ENCODE peak calls at places on chromosomes 2 and 18, in ten cellular contexts. G is GM06990, X is GM10248, M is ELF-1, T is cardiac muscle cell, V is DMS153, B is suprapubic skin, C is retina, S is Calu3, U is NCI-H1694 treated with DMSO at 0.1 percent for 48 hours. W is an unnamed sample.

GRCh38 chr2:100742884-100743283 is 77.1 kb upstream of the NPAS2 start:
- DNase-seq in G (no peak), X (no peak), M (no peak), T (peak), V (no peak), B (no peak), C (no peak), S (no peak), U (no peak), W (no peak)

GRCh38 chr2:85188852-85189251 is 55.7 kb downstream of the TCF7L1 start:
- DNase-seq in G (no peak), X (no peak), M (no peak), T (no peak), V (no peak), B (no peak), C (no peak), S (no peak), U (peak), W (no peak)

GRCh38 chr2:150621800-150622199 is 134.3 kb upstream of the RND3 start:
- DNase-seq in G (no peak), X (no peak), M (no peak), T (peak), V (no peak), B (no peak), C (no peak), S (no peak), U (no peak), W (no peak)

GRCh38 chr2:135074216-135074615 is 22.1 kb downstream of the RAB3GAP1 start:
- DNase-seq in G (no peak), X (no peak), M (no peak), T (no peak), V (no peak), B (no peak), C (no peak), S (peak), U (no peak), W (no peak)

GRCh38 chr2:223586261-223586660 is 15.9 kb downstream of the SCG2 start:
- DNase-seq in G (no peak), X (no peak), M (no peak), T (peak), V (peak), B (no peak), C (no peak), S (no peak), U (peak), W (no peak)

GRCh38 chr18:67217551-67218166 is 298.9 kb downstream of the DSEL start:
- DNase-seq in G (peak), X (peak), M (peak), T (peak), V (no peak), B (no peak), C (peak), S (peak), U (peak), W (peak)

GRCh38 chr2:235537186-235537585 is 43.3 kb downstream of the AGAP1 start:
- DNase-seq in G (no peak), X (no peak), M (no peak), T (no peak), V (no peak), B (no peak), C (no peak), S (no peak), U (no peak), W (no peak)

GRCh38 chr2:179551545-179552045 is 287.0 kb upstream of the SESTD1 start:
- DNase-seq in G (no peak), X (no peak), M (no peak), T (no peak), V (no peak), B (no peak), C (no peak), S (no peak), U (no peak), W (no peak)

GRCh38 chr2:55338268-55338667 is 69.2 kb upstream of the MTIF2 start:
- DNase-seq in G (no peak), X (no peak), M (no peak), T (peak), V (no peak), B (no peak), C (no peak), S (no peak), U (no peak), W (no peak)

GRCh38 chr2:151650456-151650855 is 83.8 kb downstream of the NEB start:
- DNase-seq in G (no peak), X (no peak), M (no peak), T (no peak), V (no peak), B (no peak), C (no peak), S (no peak), U (no peak), W (no peak)

GRCh38 chr2:57444731-57445414 is 601.7 kb upstream of the VRK2 start:
- DNase-seq in G (no peak), X (no peak), M (no peak), T (no peak), V (no peak), B (no peak), C (no peak), S (no peak), U (no peak), W (no peak)

GRCh38 chr18:21433436-21433835 is 167.1 kb downstream of the ESCO1 start:
- DNase-seq in G (no peak), X (no peak), M (no peak), T (no peak), V (no peak), B (no peak), C (no peak), S (no peak), U (no peak), W (no peak)

GRCh38 chr2:104932243-104932642 is 78.3 kb downstream of the POU3F3 start:
- DNase-seq in G (no peak), X (no peak), M (no peak), T (no peak), V (no peak), B (no peak), C (no peak), S (no peak), U (no peak), W (no peak)

GRCh38 chr2:105404736-105405135 is 5.9 kb upstream of the FHL2 start:
- DNase-seq in G (no peak), X (no peak), M (no peak), T (no peak), V (no peak), B (no peak), C (no peak), S (no peak), U (no peak), W (no peak)

GRCh38 chr2:202452744-202453143 is 76.6 kb downstream of the BMPR2 start:
- DNase-seq in G (no peak), X (no peak), M (no peak), T (no peak), V (no peak), B (no peak), C (no peak), S (no peak), U (no peak), W (no peak)

GRCh38 chr2:223072826-223073225 is 20.8 kb downstream of the KCNE4 start:
- DNase-seq in G (no peak), X (no peak), M (no peak), T (no peak), V (no peak), B (no peak), C (no peak), S (no peak), U (no peak), W (no peak)

GRCh38 chr2:232624554-232624842 is 8.9 kb upstream of the EFHD1 start:
- DNase-seq in G (no peak), X (no peak), M (peak), T (no peak), V (no peak), B (no peak), C (no peak), S (no peak), U (no peak), W (no peak)

GRCh38 chr18:38052879-38053590 is 487.4 kb upstream of the CELF4 start:
- DNase-seq in G (no peak), X (no peak), M (no peak), T (no peak), V (no peak), B (no peak), C (no peak), S (no peak), U (no peak), W (no peak)

GRCh38 chr2:233082222-233082933 is 22.2 kb downstream of the INPP5D start:
- DNase-seq in G (peak), X (peak), M (no peak), T (no peak), V (no peak), B (no peak), C (no peak), S (no peak), U (no peak), W (no peak)

GRCh38 chr2:148813603-148814065 is 61.4 kb upstream of the KIF5C start:
- DNase-seq in G (peak), X (peak), M (peak), T (no peak), V (no peak), B (no peak), C (no peak), S (no peak), U (no peak), W (peak)